ENCODE peak calls at places on chromosomes 2 and 18, in eight cellular contexts. One of them, this sample, is unnamed. For H3K9me3 and H3K36me3, the result is how much of the 10 kb centered on the place peaks cover.

GRCh38 chr2:142008135-142008744 is 122.6 kb downstream of the LRP1B start:
- DNase-seq in ascending aorta: no peak
- DNase-seq in RWPE2: no peak
- DNase-seq in pancreas: no peak
- DNase-seq in neural progenitor cell: no peak
- DNase-seq in astrocyte: peak
- DNase-seq in CD8-positive, alpha-beta memory T cell: no peak
- DNase-seq in HepG2: no peak
- DNase-seq in this sample: no peak

GRCh38 chr18:13112982-13113381 is 105.6 kb upstream of the LDLRAD4 start:
- DNase-seq in HepG2: peak
- DNase-seq in pancreas: peak
- DNase-seq in astrocyte: peak
- DNase-seq in neural progenitor cell: peak
- DNase-seq in CD8-positive, alpha-beta memory T cell: peak
- DNase-seq in RWPE2: no peak
- DNase-seq in ascending aorta: no peak
- DNase-seq in this sample: no peak

GRCh38 chr2:121363632-121364420 is 78.8 kb upstream of the TFCP2L1 start:
- DNase-seq in neural progenitor cell: no peak
- DNase-seq in ascending aorta: peak
- DNase-seq in RWPE2: no peak
- DNase-seq in CD8-positive, alpha-beta memory T cell: no peak
- DNase-seq in pancreas: no peak
- DNase-seq in HepG2: no peak
- DNase-seq in astrocyte: peak
- DNase-seq in this sample: peak

GRCh38 chr2:204576580-204576979 is 31.3 kb downstream of the PARD3B start:
- DNase-seq in ascending aorta: no peak
- DNase-seq in astrocyte: peak
- DNase-seq in neural progenitor cell: no peak
- DNase-seq in RWPE2: no peak
- DNase-seq in pancreas: no peak
- DNase-seq in CD8-positive, alpha-beta memory T cell: no peak
- DNase-seq in HepG2: no peak
- DNase-seq in this sample: no peak

GRCh38 chr2:235146871-235147565 is 195.2 kb downstream of the SH3BP4 start:
- DNase-seq in ascending aorta: peak
- DNase-seq in astrocyte: no peak
- DNase-seq in RWPE2: no peak
- DNase-seq in pancreas: no peak
- DNase-seq in HepG2: no peak
- DNase-seq in neural progenitor cell: no peak
- DNase-seq in CD8-positive, alpha-beta memory T cell: no peak
- DNase-seq in this sample: no peak

GRCh38 chr2:120442923-120443571 is 97.1 kb downstream of the INHBB start:
- DNase-seq in astrocyte: no peak
- DNase-seq in pancreas: peak
- DNase-seq in ascending aorta: no peak
- DNase-seq in HepG2: no peak
- DNase-seq in RWPE2: peak
- DNase-seq in CD8-positive, alpha-beta memory T cell: no peak
- DNase-seq in neural progenitor cell: peak
- DNase-seq in this sample: no peak

GRCh38 chr2:47357475-47357874 is 45.5 kb upstream of the MSH2 start:
- DNase-seq in HepG2: peak
- DNase-seq in astrocyte: peak
- DNase-seq in neural progenitor cell: no peak
- DNase-seq in pancreas: no peak
- DNase-seq in CD8-positive, alpha-beta memory T cell: no peak
- DNase-seq in ascending aorta: peak
- DNase-seq in RWPE2: no peak
- DNase-seq in this sample: peak

GRCh38 chr2:150880986-150881385 is 380.7 kb downstream of the RBM43 start:
- DNase-seq in HepG2: no peak
- DNase-seq in RWPE2: no peak
- DNase-seq in ascending aorta: no peak
- DNase-seq in CD8-positive, alpha-beta memory T cell: no peak
- DNase-seq in astrocyte: no peak
- DNase-seq in pancreas: no peak
- DNase-seq in neural progenitor cell: peak
- DNase-seq in this sample: no peak

GRCh38 chr2:10915731-10916331 is 4.1 kb downstream of the KCNF1 start:
- DNase-seq in HepG2: no peak
- DNase-seq in pancreas: no peak
- DNase-seq in astrocyte: no peak
- DNase-seq in neural progenitor cell: no peak
- DNase-seq in CD8-positive, alpha-beta memory T cell: no peak
- DNase-seq in ascending aorta: no peak
- DNase-seq in RWPE2: no peak
- DNase-seq in this sample: no peak

GRCh38 chr18:63346031-63346430 is 21.0 kb downstream of the KDSR start:
- DNase-seq in RWPE2: peak
- DNase-seq in pancreas: no peak
- DNase-seq in HepG2: no peak
- DNase-seq in CD8-positive, alpha-beta memory T cell: no peak
- DNase-seq in astrocyte: no peak
- DNase-seq in ascending aorta: no peak
- DNase-seq in neural progenitor cell: no peak
- DNase-seq in this sample: peak

GRCh38 chr2:65064728-65065552 is 8.7 kb downstream of the CEP68 start:
- DNase-seq in HepG2: peak
- DNase-seq in RWPE2: no peak
- DNase-seq in CD8-positive, alpha-beta memory T cell: peak
- DNase-seq in neural progenitor cell: peak
- DNase-seq in ascending aorta: peak
- DNase-seq in pancreas: peak
- DNase-seq in astrocyte: peak
- DNase-seq in this sample: peak

GRCh38 chr2:119218478-119219064 is 5.1 kb upstream of the STEAP3 start:
- DNase-seq in pancreas: peak
- DNase-seq in ascending aorta: no peak
- DNase-seq in neural progenitor cell: peak
- DNase-seq in astrocyte: peak
- DNase-seq in CD8-positive, alpha-beta memory T cell: no peak
- DNase-seq in RWPE2: no peak
- DNase-seq in HepG2: peak
- DNase-seq in this sample: no peak

GRCh38 chr2:215737496-215737895 is 275.9 kb downstream of the MREG start:
- DNase-seq in ascending aorta: no peak
- DNase-seq in HepG2: no peak
- DNase-seq in RWPE2: no peak
- DNase-seq in astrocyte: no peak
- DNase-seq in pancreas: no peak
- DNase-seq in CD8-positive, alpha-beta memory T cell: no peak
- DNase-seq in neural progenitor cell: no peak
- DNase-seq in this sample: no peak

GRCh38 chr2:115609978-115610377 is 1167.5 kb downstream of the DPP10 start:
- DNase-seq in ascending aorta: no peak
- DNase-seq in astrocyte: no peak
- DNase-seq in pancreas: peak
- DNase-seq in CD8-positive, alpha-beta memory T cell: no peak
- DNase-seq in RWPE2: no peak
- DNase-seq in HepG2: no peak
- DNase-seq in neural progenitor cell: no peak
- DNase-seq in this sample: peak

GRCh38 chr2:80112790-80113189 is 191.8 kb downstream of the LRRTM1 start:
- DNase-seq in CD8-positive, alpha-beta memory T cell: no peak
- DNase-seq in ascending aorta: no peak
- DNase-seq in astrocyte: no peak
- DNase-seq in HepG2: no peak
- DNase-seq in RWPE2: no peak
- DNase-seq in pancreas: no peak
- DNase-seq in neural progenitor cell: no peak
- DNase-seq in this sample: no peak

GRCh38 chr2:7709907-7710306 is 792.7 kb downstream of the RNF144A start:
- DNase-seq in CD8-positive, alpha-beta memory T cell: no peak
- DNase-seq in astrocyte: peak
- DNase-seq in pancreas: no peak
- DNase-seq in HepG2: no peak
- DNase-seq in RWPE2: no peak
- DNase-seq in ascending aorta: no peak
- DNase-seq in neural progenitor cell: no peak
- DNase-seq in this sample: no peak

GRCh38 chr2:190859347-190860297 is 21.0 kb upstream of the GLS start:
- DNase-seq in CD8-positive, alpha-beta memory T cell: no peak
- DNase-seq in neural progenitor cell: no peak
- DNase-seq in ascending aorta: no peak
- DNase-seq in HepG2: no peak
- DNase-seq in RWPE2: peak
- DNase-seq in astrocyte: peak
- DNase-seq in pancreas: no peak
- DNase-seq in this sample: peak

GRCh38 chr2:190862591-190862991 is 18.0 kb upstream of the GLS start:
- DNase-seq in HepG2: no peak
- DNase-seq in CD8-positive, alpha-beta memory T cell: no peak
- DNase-seq in RWPE2: no peak
- DNase-seq in astrocyte: peak
- DNase-seq in ascending aorta: no peak
- DNase-seq in pancreas: no peak
- DNase-seq in neural progenitor cell: no peak
- DNase-seq in this sample: no peak

GRCh38 chr2:190858817-190859216 is 21.8 kb upstream of the GLS start:
- DNase-seq in pancreas: no peak
- DNase-seq in RWPE2: no peak
- DNase-seq in ascending aorta: no peak
- DNase-seq in astrocyte: peak
- DNase-seq in neural progenitor cell: no peak
- DNase-seq in CD8-positive, alpha-beta memory T cell: no peak
- DNase-seq in HepG2: peak
- DNase-seq in this sample: peak

GRCh38 chr2:190862067-190862466 is 18.6 kb upstream of the GLS start:
- DNase-seq in neural progenitor cell: no peak
- DNase-seq in CD8-positive, alpha-beta memory T cell: no peak
- DNase-seq in pancreas: no peak
- DNase-seq in HepG2: no peak
- DNase-seq in astrocyte: no peak
- DNase-seq in ascending aorta: no peak
- DNase-seq in RWPE2: no peak
- DNase-seq in this sample: no peak

DNA sequence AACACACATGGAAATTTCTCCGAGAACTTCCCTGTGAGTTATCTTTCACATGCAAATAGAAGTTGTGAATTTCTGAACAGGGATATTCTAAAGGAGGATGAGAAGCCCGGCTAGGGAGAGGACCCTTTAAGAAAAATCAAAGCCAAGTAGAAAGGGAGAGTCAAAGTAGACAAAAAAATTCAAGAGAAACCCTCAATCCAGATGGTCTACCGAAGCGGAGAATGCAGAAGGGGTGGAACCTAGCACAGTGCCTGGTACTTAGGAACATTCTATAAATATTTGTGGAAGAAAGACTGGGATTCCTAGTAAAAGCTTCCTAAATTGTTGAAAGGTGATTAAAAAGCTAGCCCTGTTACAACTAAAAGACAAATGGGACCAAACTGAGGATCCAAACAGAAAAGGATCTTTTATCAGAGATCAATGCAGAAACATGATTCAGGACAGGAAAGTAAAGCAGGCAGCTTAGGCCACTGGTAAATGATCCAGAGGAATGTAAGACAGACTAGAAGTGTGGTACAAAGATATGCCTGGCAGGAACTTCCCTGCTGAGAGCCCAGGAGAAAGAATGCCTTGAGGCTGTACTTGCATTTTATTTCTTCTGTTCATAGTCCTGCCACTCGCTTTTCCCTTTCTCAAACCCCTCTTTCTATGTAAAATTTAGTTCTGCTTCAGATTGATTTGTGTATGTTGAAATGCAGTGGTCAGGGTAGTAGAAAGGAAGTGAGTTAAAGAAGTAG is 19.5 kb upstream of the GLS start:
- DNase-seq in RWPE2: no peak
- DNase-seq in neural progenitor cell: peak
- DNase-seq in astrocyte: peak
- DNase-seq in CD8-positive, alpha-beta memory T cell: no peak
- DNase-seq in ascending aorta: no peak
- DNase-seq in pancreas: no peak
- DNase-seq in HepG2: no peak
- DNase-seq in this sample: peak
- H3K4me3 ChIP-seq in RWPE2: no peak
- H3K4me3 ChIP-seq in neural progenitor cell: no peak
- H3K4me3 ChIP-seq in astrocyte: no peak
- H3K4me3 ChIP-seq in CD8-positive, alpha-beta memory T cell: no peak
- H3K4me3 ChIP-seq in ascending aorta: peak
- H3K4me3 ChIP-seq in pancreas: no peak
- H3K4me3 ChIP-seq in HepG2: no peak
- H3K4me3 ChIP-seq in this sample: no peak

GRCh38 chr2:228627510-228627909 is 446.0 kb upstream of the SPHKAP start:
- DNase-seq in RWPE2: no peak
- DNase-seq in CD8-positive, alpha-beta memory T cell: no peak
- DNase-seq in ascending aorta: no peak
- DNase-seq in pancreas: no peak
- DNase-seq in astrocyte: no peak
- DNase-seq in HepG2: no peak
- DNase-seq in neural progenitor cell: no peak
- DNase-seq in this sample: no peak
- H3K9me3 ChIP-seq in RWPE2: under half
- H3K9me3 ChIP-seq in CD8-positive, alpha-beta memory T cell: under half
- H3K9me3 ChIP-seq in ascending aorta: under half
- H3K9me3 ChIP-seq in pancreas: under half
- H3K9me3 ChIP-seq in astrocyte: under half
- H3K9me3 ChIP-seq in HepG2: half or more
- H3K9me3 ChIP-seq in neural progenitor cell: under half
- H3K9me3 ChIP-seq in this sample: under half

GRCh38 chr2:180416553-180417113 is 409.5 kb upstream of the CWC22 start:
- DNase-seq in neural progenitor cell: no peak
- DNase-seq in HepG2: no peak
- DNase-seq in pancreas: no peak
- DNase-seq in ascending aorta: no peak
- DNase-seq in astrocyte: no peak
- DNase-seq in CD8-positive, alpha-beta memory T cell: no peak
- DNase-seq in RWPE2: no peak
- DNase-seq in this sample: no peak
- H3K36me3 ChIP-seq in neural progenitor cell: under half
- H3K36me3 ChIP-seq in HepG2: under half
- H3K36me3 ChIP-seq in pancreas: under half
- H3K36me3 ChIP-seq in ascending aorta: under half
- H3K36me3 ChIP-seq in astrocyte: under half
- H3K36me3 ChIP-seq in CD8-positive, alpha-beta memory T cell: under half
- H3K36me3 ChIP-seq in RWPE2: under half
- H3K36me3 ChIP-seq in this sample: under half

DNA sequence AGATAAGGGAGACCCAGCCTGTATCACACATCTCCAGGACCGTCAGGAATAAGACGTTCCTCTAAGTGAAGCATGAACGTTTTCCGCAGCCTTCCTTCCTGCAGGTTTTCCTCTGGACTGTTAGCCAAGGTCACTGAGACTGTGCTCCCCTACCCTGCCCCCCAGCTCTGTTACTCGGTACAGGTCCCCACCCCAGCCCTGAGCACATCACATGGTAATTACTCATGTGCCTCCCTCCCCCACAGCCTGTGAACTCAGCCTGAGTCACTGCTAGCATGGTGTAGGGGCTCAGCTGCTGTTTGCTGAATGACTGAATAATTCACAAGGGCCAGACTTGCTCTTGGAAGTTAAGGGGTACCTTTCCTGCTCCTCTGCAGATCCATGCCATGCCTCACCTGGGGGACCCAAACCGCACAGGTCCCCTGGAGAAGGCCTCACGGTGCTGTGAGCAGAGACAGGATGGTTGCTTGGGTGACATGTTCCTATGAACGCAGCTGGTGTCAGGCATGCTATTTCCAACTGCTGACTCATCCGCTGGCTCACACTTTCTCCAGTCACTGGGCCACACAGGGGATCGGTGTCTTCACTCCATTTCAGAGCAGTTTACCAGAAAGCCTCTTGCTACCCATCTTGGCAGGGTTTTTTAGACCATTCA is 88.2 kb downstream of the PLB1 start:
- DNase-seq in HepG2: peak
- DNase-seq in RWPE2: peak
- DNase-seq in CD8-positive, alpha-beta memory T cell: no peak
- DNase-seq in neural progenitor cell: no peak
- DNase-seq in ascending aorta: peak
- DNase-seq in astrocyte: peak
- DNase-seq in pancreas: peak
- DNase-seq in this sample: peak
- H3K4me3 ChIP-seq in HepG2: no peak
- H3K4me3 ChIP-seq in RWPE2: no peak
- H3K4me3 ChIP-seq in CD8-positive, alpha-beta memory T cell: no peak
- H3K4me3 ChIP-seq in neural progenitor cell: no peak
- H3K4me3 ChIP-seq in ascending aorta: no peak
- H3K4me3 ChIP-seq in astrocyte: peak
- H3K4me3 ChIP-seq in pancreas: no peak
- H3K4me3 ChIP-seq in this sample: no peak

This sample was measured in MG63.